ENCODE peak calls at places on chromosomes 12 and 14, in four cellular contexts. Q is K562, Z is A549, N is endothelial cell of umbilical vein. B is an unnamed sample.

GRCh38 chr12:3122841-3123678 is 45.9 kb downstream of the TSPAN9 start:
- DNase-seq in Q (no peak), Z (no peak), N (peak; percentile 98), B (no peak)

GRCh38 chr12:79681008-79681590 is 9.7 kb downstream of the PAWR start:
- DNase-seq in Q (no peak), Z (no peak), N (peak; percentile 33), B (no peak)

GRCh38 chr12:30047499-30048262 is 263.9 kb upstream of the TMTC1 start:
- DNase-seq in Q (no peak), Z (no peak), N (peak; percentile 79), B (no peak)

GRCh38 chr12:123998344-123998941 is 25.4 kb downstream of the ZNF664 start:
- DNase-seq in Q (peak; percentile 75), Z (no peak), N (no peak), B (no peak)

GRCh38 chr12:45278447-45278846 is 62.6 kb downstream of the ANO6 start:
- DNase-seq in Q (no peak), Z (no peak), N (no peak), B (no peak)

GRCh38 chr12:24854908-24855307 is 94.0 kb downstream of the BCAT1 start:
- DNase-seq in Q (no peak), Z (no peak), N (peak; percentile 75), B (no peak)

GRCh38 chr14:64035143-64035542 is 182.3 kb downstream of the SYNE2 start:
- DNase-seq in Q (no peak), Z (no peak), N (no peak), B (no peak)

GRCh38 chr12:82359115-82359478 is 768 bp downstream of the METTL25 start:
- DNase-seq in Q (peak; percentile 11), Z (no peak), N (no peak), B (peak; percentile 40)

GRCh38 chr12:26198742-26199141 is 3.4 kb downstream of the SSPN start:
- DNase-seq in Q (no peak), Z (no peak), N (no peak), B (no peak)

GRCh38 chr12:4506430-4506829 is 32.3 kb upstream of the RAD51AP1 start:
- DNase-seq in Q (no peak), Z (no peak), N (no peak), B (no peak)

GRCh38 chr12:113003631-113004030 is 25.3 kb downstream of the OAS2 start:
- DNase-seq in Q (no peak), Z (no peak), N (no peak), B (no peak)

GRCh38 chr14:28651148-28651547 is 115.4 kb upstream of the FOXG1 start:
- DNase-seq in Q (no peak), Z (no peak), N (no peak), B (peak; percentile 2)

GRCh38 chr12:118972982-118973381 is 8.4 kb upstream of the SRRM4 start:
- DNase-seq in Q (no peak), Z (no peak), N (no peak), B (no peak)

GRCh38 chr12:98022961-98023360 is 492.4 kb upstream of the TMPO start:
- DNase-seq in Q (no peak), Z (no peak), N (no peak), B (no peak)

GRCh38 chr12:103431387-103431786 is 64.4 kb downstream of the C12orf42 start:
- DNase-seq in Q (no peak), Z (no peak), N (no peak), B (no peak)

GRCh38 chr12:103401421-103401820 is 94.3 kb downstream of the C12orf42 start:
- DNase-seq in Q (no peak), Z (no peak), N (no peak), B (no peak)

GRCh38 chr14:77103475-77103874 is 5.4 kb downstream of the CIPC start:
- DNase-seq in Q (no peak), Z (no peak), N (no peak), B (no peak)

GRCh38 chr12:107748472-107748871 is 12.5 kb downstream of the PRDM4 start:
- DNase-seq in Q (no peak), Z (no peak), N (peak; percentile 84), B (no peak)

GRCh38 chr12:124033859-124034258 is 60.8 kb downstream of the ZNF664 start:
- DNase-seq in Q (no peak), Z (no peak), N (no peak), B (no peak)

GRCh38 chr12:55724226-55724939 is 4.2 kb downstream of the RDH5 start:
- DNase-seq in Q (peak; percentile 69), Z (peak; percentile 70), N (peak; percentile 62), B (peak; percentile 84)

GRCh38 chr12:103680591-103681065 is 93.6 kb downstream of the STAB2 start:
- DNase-seq in Q (peak; percentile 23), Z (no peak), N (no peak), B (no peak)

GRCh38 chr12:56953314-56953713 is 4.1 kb downstream of the RDH16 start:
- DNase-seq in Q (no peak), Z (no peak), N (no peak), B (no peak)

GRCh38 chr12:5925646-5926045 is 19.4 kb downstream of the ANO2 start:
- DNase-seq in Q (no peak), Z (no peak), N (no peak), B (no peak)

GRCh38 chr12:124621296-124621660 is 53.9 kb upstream of the NCOR2 start:
- DNase-seq in Q (no peak), Z (no peak), N (no peak), B (no peak)

GRCh38 chr12:85733984-85734383 is 102.2 kb downstream of the RASSF9 start:
- DNase-seq in Q (no peak), Z (no peak), N (peak; percentile 6), B (no peak)

GRCh38 chr14:77950371-77950770 is 150.5 kb downstream of the ADCK1 start:
- DNase-seq in Q (no peak), Z (no peak), N (no peak), B (no peak)

GRCh38 chr12:127810026-127810425 is 456.9 kb upstream of the TMEM132C start:
- DNase-seq in Q (no peak), Z (no peak), N (no peak), B (peak; percentile 43)

GRCh38 chr14:32109676-32110075 is 32.6 kb downstream of the ARHGAP5 start:
- DNase-seq in Q (no peak), Z (no peak), N (no peak), B (no peak)

GRCh38 chr12:85280138-85280983 is at the start of gene ALX1:
- DNase-seq in Q (no peak), Z (peak; percentile 25), N (peak; percentile 86), B (no peak)

GRCh38 chr14:69242311-69243224 is 17.4 kb upstream of the GALNT16 start:
- DNase-seq in Q (peak; percentile 58), Z (peak; percentile 76), N (peak; percentile 71), B (peak; percentile 64)

GRCh38 chr12:48027183-48028002 is 23.1 kb upstream of the COL2A1 start:
- DNase-seq in Q (no peak), Z (no peak), N (no peak), B (peak; percentile 28)

GRCh38 chr14:99706121-99706900 is 22.2 kb downstream of the CYP46A1 start:
- DNase-seq in Q (no peak), Z (no peak), N (no peak), B (no peak)
- TF ChIP-seq MAX in Q (no peak), Z (no peak), N (no peak), B (no peak)

GRCh38 chr14:65940056-65940735 is 527.7 kb downstream of the FUT8 start:
- DNase-seq in Q (peak; percentile 43), Z (peak; percentile 41), N (no peak), B (peak; percentile 44)

GRCh38 chr14:65937804-65938316 is 525.3 kb downstream of the FUT8 start:
- DNase-seq in Q (no peak), Z (no peak), N (no peak), B (no peak)

GRCh38 chr14:65941091-65941490 is 528.6 kb downstream of the FUT8 start:
- DNase-seq in Q (no peak), Z (no peak), N (no peak), B (no peak)

GRCh38 chr14:65938738-65939137 is 526.2 kb downstream of the FUT8 start:
- DNase-seq in Q (no peak), Z (no peak), N (no peak), B (no peak)

GRCh38 chr14:65939184-65939583 is 526.7 kb downstream of the FUT8 start:
- DNase-seq in Q (no peak), Z (no peak), N (no peak), B (no peak)
- TF ChIP-seq MYC in Q (no peak), Z (no peak), N (no peak), B (no peak)

DNA sequence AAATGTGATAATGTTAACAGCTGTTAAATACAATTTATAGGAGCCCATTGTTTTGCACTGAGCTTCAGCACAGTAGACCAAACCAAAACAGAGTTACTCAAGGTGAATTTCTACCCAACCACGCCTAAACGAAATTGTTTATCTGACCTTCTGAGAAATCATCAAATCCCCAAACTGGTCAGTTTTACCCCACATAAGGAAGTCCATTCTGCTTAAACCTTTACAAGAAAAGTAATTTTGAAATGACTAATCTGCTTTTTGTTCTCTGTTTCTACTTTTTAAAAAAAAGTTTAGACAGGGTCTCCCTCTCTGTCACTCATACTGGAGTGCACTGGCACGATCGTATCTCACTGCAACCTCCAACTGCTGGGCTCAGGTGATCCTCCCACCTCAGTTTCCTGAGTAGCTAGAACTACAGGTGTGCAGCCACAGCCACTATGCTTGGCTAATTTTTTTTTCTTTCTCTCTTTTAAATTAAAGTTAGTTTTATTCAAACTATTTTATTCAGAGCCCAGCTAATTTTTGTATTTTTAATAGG is 1.4 kb upstream of the RNF10 start:
- DNase-seq in Q (no peak), Z (no peak), N (no peak), B (no peak)
- TF ChIP-seq MAX in Q (no peak), Z (no peak), N (no peak), B (no peak)

GRCh38 chr12:64256166-64256800 is 34.2 kb upstream of the KICS2 start:
- DNase-seq in Q (peak; percentile 12), Z (no peak), N (peak; percentile 61), B (peak; percentile 64)
- TF ChIP-seq MYC in Q (no peak), Z (no peak), N (no peak), B (no peak)

DNA sequence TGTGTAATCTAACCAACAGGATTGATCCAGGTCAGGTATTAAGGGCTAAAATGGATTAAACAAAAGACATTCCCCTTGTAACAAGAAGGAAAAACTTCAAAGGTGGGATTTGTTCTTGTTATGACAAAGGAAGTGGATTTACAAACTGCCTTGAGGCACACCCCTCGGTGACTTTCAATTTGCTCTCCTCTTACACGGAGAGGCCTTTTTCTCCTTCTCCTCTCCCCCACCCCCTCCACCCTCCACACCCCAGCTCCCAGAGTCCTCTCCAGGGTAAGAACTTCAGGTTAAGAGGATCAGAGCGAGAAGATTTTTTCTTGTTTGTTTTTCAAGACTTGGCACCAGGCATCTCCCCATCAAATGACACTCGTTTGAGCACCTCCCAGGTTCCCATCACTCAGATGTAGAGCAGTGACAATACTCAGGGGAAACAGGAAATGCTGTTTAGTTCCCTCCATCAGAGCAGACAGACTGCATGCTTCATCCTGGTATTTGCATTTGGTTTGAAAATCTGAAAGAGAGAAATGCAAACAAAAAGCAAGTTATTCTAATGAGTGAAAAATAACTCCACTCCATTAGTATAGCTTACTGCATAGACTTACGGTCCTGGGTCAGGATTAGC is 77.6 kb upstream of the TMEM260 start:
- DNase-seq in Q (no peak), Z (no peak), N (no peak), B (no peak)
- TF ChIP-seq MAX in Q (no peak), Z (no peak), N (no peak), B (no peak)